ENCODE peak calls at places on chromosomes 5 and 9, in ten cellular contexts. One of them, this sample, is unnamed.

GRCh38 chr5:67992919-67993318 is 222.6 kb upstream of the PIK3R1 start:
- DNase-seq in GM23248: peak
- DNase-seq in kidney epithelial cell: no peak
- DNase-seq in brain microvascular endothelial cell: no peak
- DNase-seq in A549: no peak
- DNase-seq in aorta: no peak
- DNase-seq in esophagus muscularis mucosa: no peak
- DNase-seq in BJ: no peak
- DNase-seq in NT2/D1: no peak
- DNase-seq in heart right ventricle: no peak
- DNase-seq in this sample: peak

GRCh38 chr5:79791843-79792242 is 102.2 kb downstream of the CMYA5 start:
- DNase-seq in GM23248: no peak
- DNase-seq in kidney epithelial cell: no peak
- DNase-seq in brain microvascular endothelial cell: no peak
- DNase-seq in A549: no peak
- DNase-seq in aorta: no peak
- DNase-seq in esophagus muscularis mucosa: no peak
- DNase-seq in BJ: no peak
- DNase-seq in NT2/D1: no peak
- DNase-seq in heart right ventricle: no peak
- DNase-seq in this sample: no peak

GRCh38 chr5:69007726-69008368 is 86.0 kb upstream of the SLC30A5 start:
- DNase-seq in GM23248: peak
- DNase-seq in kidney epithelial cell: peak
- DNase-seq in brain microvascular endothelial cell: peak
- DNase-seq in A549: peak
- DNase-seq in aorta: peak
- DNase-seq in esophagus muscularis mucosa: no peak
- DNase-seq in BJ: no peak
- DNase-seq in NT2/D1: peak
- DNase-seq in heart right ventricle: peak
- DNase-seq in this sample: peak

GRCh38 chr5:140565024-140565779 is 574 bp downstream of the SLC35A4 start:
- DNase-seq in GM23248: peak
- DNase-seq in kidney epithelial cell: no peak
- DNase-seq in brain microvascular endothelial cell: peak
- DNase-seq in A549: no peak
- DNase-seq in aorta: no peak
- DNase-seq in esophagus muscularis mucosa: no peak
- DNase-seq in BJ: no peak
- DNase-seq in NT2/D1: no peak
- DNase-seq in heart right ventricle: no peak
- DNase-seq in this sample: no peak

GRCh38 chr5:7190727-7191126 is 205.2 kb upstream of the ADCY2 start:
- DNase-seq in GM23248: no peak
- DNase-seq in kidney epithelial cell: no peak
- DNase-seq in brain microvascular endothelial cell: no peak
- DNase-seq in A549: no peak
- DNase-seq in aorta: no peak
- DNase-seq in esophagus muscularis mucosa: no peak
- DNase-seq in BJ: no peak
- DNase-seq in NT2/D1: no peak
- DNase-seq in heart right ventricle: no peak
- DNase-seq in this sample: no peak

GRCh38 chr5:50666261-50667078 is at the start of gene PARP8:
- DNase-seq in GM23248: peak
- DNase-seq in kidney epithelial cell: no peak
- DNase-seq in brain microvascular endothelial cell: peak
- DNase-seq in A549: no peak
- DNase-seq in aorta: peak
- DNase-seq in esophagus muscularis mucosa: no peak
- DNase-seq in BJ: no peak
- DNase-seq in NT2/D1: peak
- DNase-seq in heart right ventricle: peak
- DNase-seq in this sample: peak

GRCh38 chr9:124137009-124137943 is 120.5 kb upstream of the NEK6 start:
- DNase-seq in GM23248: peak
- DNase-seq in kidney epithelial cell: no peak
- DNase-seq in brain microvascular endothelial cell: no peak
- DNase-seq in A549: no peak
- DNase-seq in aorta: no peak
- DNase-seq in esophagus muscularis mucosa: no peak
- DNase-seq in BJ: no peak
- DNase-seq in NT2/D1: no peak
- DNase-seq in heart right ventricle: no peak
- DNase-seq in this sample: no peak

GRCh38 chr9:99075246-99075912 is 29.5 kb upstream of the TGFBR1 start:
- DNase-seq in GM23248: peak
- DNase-seq in kidney epithelial cell: no peak
- DNase-seq in brain microvascular endothelial cell: peak
- DNase-seq in A549: no peak
- DNase-seq in aorta: no peak
- DNase-seq in esophagus muscularis mucosa: no peak
- DNase-seq in BJ: no peak
- DNase-seq in NT2/D1: no peak
- DNase-seq in heart right ventricle: no peak
- DNase-seq in this sample: peak

GRCh38 chr5:160480652-160481051 is 59.0 kb downstream of the PTTG1 start:
- DNase-seq in GM23248: no peak
- DNase-seq in kidney epithelial cell: no peak
- DNase-seq in brain microvascular endothelial cell: no peak
- DNase-seq in A549: no peak
- DNase-seq in aorta: no peak
- DNase-seq in esophagus muscularis mucosa: no peak
- DNase-seq in BJ: no peak
- DNase-seq in NT2/D1: no peak
- DNase-seq in heart right ventricle: no peak
- DNase-seq in this sample: no peak

GRCh38 chr5:11619339-11620028 is 284.8 kb downstream of the CTNND2 start:
- DNase-seq in GM23248: peak
- DNase-seq in kidney epithelial cell: no peak
- DNase-seq in brain microvascular endothelial cell: no peak
- DNase-seq in A549: peak
- DNase-seq in aorta: no peak
- DNase-seq in esophagus muscularis mucosa: no peak
- DNase-seq in BJ: no peak
- DNase-seq in NT2/D1: no peak
- DNase-seq in heart right ventricle: no peak
- DNase-seq in this sample: peak

GRCh38 chr9:80995759-80996158 is 693.6 kb downstream of the TLE1 start:
- DNase-seq in GM23248: peak
- DNase-seq in kidney epithelial cell: peak
- DNase-seq in brain microvascular endothelial cell: peak
- DNase-seq in A549: peak
- DNase-seq in aorta: no peak
- DNase-seq in esophagus muscularis mucosa: no peak
- DNase-seq in BJ: peak
- DNase-seq in NT2/D1: no peak
- DNase-seq in heart right ventricle: no peak
- DNase-seq in this sample: peak

GRCh38 chr5:163379298-163380155 is 57.9 kb upstream of the CCNG1 start:
- DNase-seq in GM23248: peak
- DNase-seq in kidney epithelial cell: peak
- DNase-seq in brain microvascular endothelial cell: peak
- DNase-seq in A549: peak
- DNase-seq in aorta: no peak
- DNase-seq in esophagus muscularis mucosa: no peak
- DNase-seq in BJ: no peak
- DNase-seq in NT2/D1: no peak
- DNase-seq in heart right ventricle: no peak
- DNase-seq in this sample: peak

GRCh38 chr5:177473461-177473991 is at the start of gene DBN1:
- DNase-seq in GM23248: peak
- DNase-seq in kidney epithelial cell: no peak
- DNase-seq in brain microvascular endothelial cell: peak
- DNase-seq in A549: peak
- DNase-seq in aorta: no peak
- DNase-seq in esophagus muscularis mucosa: no peak
- DNase-seq in BJ: no peak
- DNase-seq in NT2/D1: no peak
- DNase-seq in heart right ventricle: no peak
- DNase-seq in this sample: peak

GRCh38 chr9:70315389-70315788 is 56.6 kb downstream of the SMC5 start:
- DNase-seq in GM23248: peak
- DNase-seq in kidney epithelial cell: no peak
- DNase-seq in brain microvascular endothelial cell: no peak
- DNase-seq in A549: no peak
- DNase-seq in aorta: no peak
- DNase-seq in esophagus muscularis mucosa: no peak
- DNase-seq in BJ: no peak
- DNase-seq in NT2/D1: no peak
- DNase-seq in heart right ventricle: no peak
- DNase-seq in this sample: peak

GRCh38 chr5:135473956-135474670 is 22.0 kb upstream of the TIFAB start:
- DNase-seq in GM23248: no peak
- DNase-seq in kidney epithelial cell: no peak
- DNase-seq in brain microvascular endothelial cell: no peak
- DNase-seq in A549: no peak
- DNase-seq in aorta: peak
- DNase-seq in esophagus muscularis mucosa: no peak
- DNase-seq in BJ: no peak
- DNase-seq in NT2/D1: no peak
- DNase-seq in heart right ventricle: no peak
- DNase-seq in this sample: no peak

GRCh38 chr5:168978015-168978414 is 322.9 kb downstream of the SLIT3 start:
- DNase-seq in GM23248: peak
- DNase-seq in kidney epithelial cell: peak
- DNase-seq in brain microvascular endothelial cell: no peak
- DNase-seq in A549: peak
- DNase-seq in aorta: no peak
- DNase-seq in esophagus muscularis mucosa: no peak
- DNase-seq in BJ: peak
- DNase-seq in NT2/D1: no peak
- DNase-seq in heart right ventricle: no peak
- DNase-seq in this sample: peak

GRCh38 chr5:1652873-1653707 is 129.3 kb upstream of the LPCAT1 start:
- DNase-seq in GM23248: peak
- DNase-seq in kidney epithelial cell: no peak
- DNase-seq in brain microvascular endothelial cell: no peak
- DNase-seq in A549: no peak
- DNase-seq in aorta: peak
- DNase-seq in esophagus muscularis mucosa: no peak
- DNase-seq in BJ: no peak
- DNase-seq in NT2/D1: no peak
- DNase-seq in heart right ventricle: no peak
- DNase-seq in this sample: no peak

GRCh38 chr9:22342489-22343217 is 104.0 kb upstream of the DMRTA1 start:
- DNase-seq in GM23248: peak
- DNase-seq in kidney epithelial cell: peak
- DNase-seq in brain microvascular endothelial cell: peak
- DNase-seq in A549: peak
- DNase-seq in aorta: no peak
- DNase-seq in esophagus muscularis mucosa: no peak
- DNase-seq in BJ: no peak
- DNase-seq in NT2/D1: no peak
- DNase-seq in heart right ventricle: no peak
- DNase-seq in this sample: peak

GRCh38 chr5:58926549-58926948 is 343.7 kb downstream of the RAB3C start:
- DNase-seq in GM23248: no peak
- DNase-seq in kidney epithelial cell: no peak
- DNase-seq in brain microvascular endothelial cell: no peak
- DNase-seq in A549: no peak
- DNase-seq in aorta: no peak
- DNase-seq in esophagus muscularis mucosa: no peak
- DNase-seq in BJ: no peak
- DNase-seq in NT2/D1: no peak
- DNase-seq in heart right ventricle: no peak
- DNase-seq in this sample: no peak

GRCh38 chr9:96136992-96137665 is 164.8 kb downstream of the HSD17B3 start:
- DNase-seq in GM23248: peak
- DNase-seq in kidney epithelial cell: no peak
- DNase-seq in brain microvascular endothelial cell: peak
- DNase-seq in A549: no peak
- DNase-seq in aorta: peak
- DNase-seq in esophagus muscularis mucosa: no peak
- DNase-seq in BJ: no peak
- DNase-seq in NT2/D1: no peak
- DNase-seq in heart right ventricle: no peak
- DNase-seq in this sample: peak
- H3K4me3 ChIP-seq in GM23248: peak
- H3K4me3 ChIP-seq in kidney epithelial cell: no peak
- H3K4me3 ChIP-seq in brain microvascular endothelial cell: peak
- H3K4me3 ChIP-seq in A549: no peak
- H3K4me3 ChIP-seq in aorta: no peak
- H3K4me3 ChIP-seq in esophagus muscularis mucosa: peak
- H3K4me3 ChIP-seq in BJ: peak
- H3K4me3 ChIP-seq in NT2/D1: no peak
- H3K4me3 ChIP-seq in heart right ventricle: no peak
- H3K4me3 ChIP-seq in this sample: peak

DNA sequence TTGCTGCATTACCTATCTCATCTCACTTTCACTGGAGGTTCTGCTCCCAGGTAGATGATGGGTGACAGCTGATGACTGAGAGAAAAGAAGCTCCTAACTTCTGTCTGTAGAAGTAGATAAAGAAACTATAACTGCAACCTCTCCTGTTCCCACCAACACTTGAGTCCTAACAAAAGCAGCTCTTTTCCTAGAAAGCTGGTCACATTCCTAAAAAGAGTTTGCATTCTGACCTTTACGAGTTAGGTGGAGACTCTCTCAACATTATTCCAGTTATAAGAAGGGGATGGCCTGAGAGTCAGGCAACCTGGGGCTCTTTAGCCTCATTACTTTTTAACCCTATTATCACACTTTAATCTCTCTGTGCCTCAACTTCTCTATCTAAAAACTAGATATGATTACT is 8.9 kb upstream of the PCAT7 start:
- DNase-seq in GM23248: no peak
- DNase-seq in kidney epithelial cell: no peak
- DNase-seq in brain microvascular endothelial cell: no peak
- DNase-seq in A549: no peak
- DNase-seq in aorta: no peak
- DNase-seq in esophagus muscularis mucosa: no peak
- DNase-seq in BJ: no peak
- DNase-seq in NT2/D1: no peak
- DNase-seq in heart right ventricle: no peak
- DNase-seq in this sample: no peak
- H3K4me3 ChIP-seq in GM23248: no peak
- H3K4me3 ChIP-seq in kidney epithelial cell: no peak
- H3K4me3 ChIP-seq in brain microvascular endothelial cell: no peak
- H3K4me3 ChIP-seq in A549: no peak
- H3K4me3 ChIP-seq in aorta: no peak
- H3K4me3 ChIP-seq in esophagus muscularis mucosa: no peak
- H3K4me3 ChIP-seq in BJ: no peak
- H3K4me3 ChIP-seq in NT2/D1: no peak
- H3K4me3 ChIP-seq in heart right ventricle: no peak
- H3K4me3 ChIP-seq in this sample: no peak

GRCh38 chr9:33676746-33677505 is 118.4 kb upstream of the PRSS3 start:
- DNase-seq in GM23248: peak
- DNase-seq in kidney epithelial cell: no peak
- DNase-seq in brain microvascular endothelial cell: no peak
- DNase-seq in A549: peak
- DNase-seq in aorta: peak
- DNase-seq in esophagus muscularis mucosa: no peak
- DNase-seq in BJ: no peak
- DNase-seq in NT2/D1: peak
- DNase-seq in heart right ventricle: peak
- DNase-seq in this sample: peak
- H3K4me3 ChIP-seq in GM23248: peak
- H3K4me3 ChIP-seq in kidney epithelial cell: peak
- H3K4me3 ChIP-seq in brain microvascular endothelial cell: peak
- H3K4me3 ChIP-seq in A549: peak
- H3K4me3 ChIP-seq in aorta: peak
- H3K4me3 ChIP-seq in esophagus muscularis mucosa: peak
- H3K4me3 ChIP-seq in BJ: peak
- H3K4me3 ChIP-seq in NT2/D1: peak
- H3K4me3 ChIP-seq in heart right ventricle: peak
- H3K4me3 ChIP-seq in this sample: peak

GRCh38 chr5:133993152-133993548 is 11.6 kb downstream of the VDAC1 start:
- DNase-seq in GM23248: peak
- DNase-seq in kidney epithelial cell: no peak
- DNase-seq in brain microvascular endothelial cell: peak
- DNase-seq in A549: no peak
- DNase-seq in aorta: no peak
- DNase-seq in esophagus muscularis mucosa: no peak
- DNase-seq in BJ: peak
- DNase-seq in NT2/D1: no peak
- DNase-seq in heart right ventricle: no peak
- DNase-seq in this sample: peak
- H3K4me3 ChIP-seq in GM23248: no peak
- H3K4me3 ChIP-seq in kidney epithelial cell: no peak
- H3K4me3 ChIP-seq in brain microvascular endothelial cell: no peak
- H3K4me3 ChIP-seq in A549: no peak
- H3K4me3 ChIP-seq in aorta: no peak
- H3K4me3 ChIP-seq in esophagus muscularis mucosa: no peak
- H3K4me3 ChIP-seq in BJ: no peak
- H3K4me3 ChIP-seq in NT2/D1: no peak
- H3K4me3 ChIP-seq in heart right ventricle: no peak
- H3K4me3 ChIP-seq in this sample: no peak